ENCODE peak calls at places on chromosomes 6 and 20, in four cellular contexts. One of them, this sample, is unnamed.

GRCh38 chr20:815914-816606 is 17.5 kb upstream of the FAM110A start:
- DNase-seq in HFF-Myc: peak; percentile 29
- DNase-seq in brain microvascular endothelial cell: peak; percentile 29
- DNase-seq in endothelial cell of umbilical vein: peak; percentile 61
- DNase-seq in this sample: peak; percentile 79

GRCh38 chr6:119978274-119978889 is 628.8 kb upstream of the MAN1A1 start:
- DNase-seq in HFF-Myc: no peak
- DNase-seq in brain microvascular endothelial cell: peak; percentile 12
- DNase-seq in endothelial cell of umbilical vein: no peak
- DNase-seq in this sample: peak; percentile 22

GRCh38 chr6:132188865-132189264 is 212.4 kb downstream of the MOXD1 start:
- DNase-seq in HFF-Myc: peak; percentile 67
- DNase-seq in brain microvascular endothelial cell: peak; percentile 47
- DNase-seq in endothelial cell of umbilical vein: peak; percentile 51
- DNase-seq in this sample: no peak

GRCh38 chr6:160254467-160255312 is 3.9 kb downstream of the SLC22A2 start:
- DNase-seq in HFF-Myc: no peak
- DNase-seq in brain microvascular endothelial cell: no peak
- DNase-seq in endothelial cell of umbilical vein: no peak
- DNase-seq in this sample: no peak

GRCh38 chr20:22430154-22430745 is 154.1 kb downstream of the FOXA2 start:
- DNase-seq in HFF-Myc: no peak
- DNase-seq in brain microvascular endothelial cell: no peak
- DNase-seq in endothelial cell of umbilical vein: no peak
- DNase-seq in this sample: no peak

GRCh38 chr6:8392569-8392968 is 42.8 kb downstream of the SLC35B3 start:
- DNase-seq in HFF-Myc: no peak
- DNase-seq in brain microvascular endothelial cell: no peak
- DNase-seq in endothelial cell of umbilical vein: no peak
- DNase-seq in this sample: no peak

GRCh38 chr6:2148748-2149147 is 96.7 kb downstream of the GMDS start:
- DNase-seq in HFF-Myc: no peak
- DNase-seq in brain microvascular endothelial cell: no peak
- DNase-seq in endothelial cell of umbilical vein: no peak
- DNase-seq in this sample: no peak

GRCh38 chr6:119152187-119152586 is 73.7 kb upstream of the FAM184A start:
- DNase-seq in HFF-Myc: no peak
- DNase-seq in brain microvascular endothelial cell: no peak
- DNase-seq in endothelial cell of umbilical vein: no peak
- DNase-seq in this sample: no peak

GRCh38 chr6:16684195-16684689 is 77.0 kb downstream of the ATXN1 start:
- DNase-seq in HFF-Myc: no peak
- DNase-seq in brain microvascular endothelial cell: no peak
- DNase-seq in endothelial cell of umbilical vein: no peak
- DNase-seq in this sample: no peak

GRCh38 chr6:131780600-131780999 is 27.2 kb upstream of the ENPP1 start:
- DNase-seq in HFF-Myc: no peak
- DNase-seq in brain microvascular endothelial cell: no peak
- DNase-seq in endothelial cell of umbilical vein: no peak
- DNase-seq in this sample: no peak

GRCh38 chr6:30074331-30075093 is 1.1 kb downstream of the RNF39 start:
- DNase-seq in HFF-Myc: no peak
- DNase-seq in brain microvascular endothelial cell: no peak
- DNase-seq in endothelial cell of umbilical vein: no peak
- DNase-seq in this sample: no peak

GRCh38 chr6:1890071-1890470 is 280.4 kb downstream of the FOXC1 start:
- DNase-seq in HFF-Myc: no peak
- DNase-seq in brain microvascular endothelial cell: peak; percentile 66
- DNase-seq in endothelial cell of umbilical vein: no peak
- DNase-seq in this sample: peak; percentile 24

GRCh38 chr20:10263385-10264165 is 44.9 kb downstream of the SNAP25 start:
- DNase-seq in HFF-Myc: no peak
- DNase-seq in brain microvascular endothelial cell: no peak
- DNase-seq in endothelial cell of umbilical vein: no peak
- DNase-seq in this sample: no peak

GRCh38 chr6:106540907-106541306 is 88.4 kb downstream of the RTN4IP1 start:
- DNase-seq in HFF-Myc: no peak
- DNase-seq in brain microvascular endothelial cell: no peak
- DNase-seq in endothelial cell of umbilical vein: no peak
- DNase-seq in this sample: no peak

GRCh38 chr20:52129611-52130010 is 62.0 kb downstream of the ZFP64 start:
- DNase-seq in HFF-Myc: no peak
- DNase-seq in brain microvascular endothelial cell: peak; percentile 8
- DNase-seq in endothelial cell of umbilical vein: no peak
- DNase-seq in this sample: no peak

GRCh38 chr6:52104979-52105378 is 17.6 kb upstream of the PKHD1 start:
- DNase-seq in HFF-Myc: no peak
- DNase-seq in brain microvascular endothelial cell: no peak
- DNase-seq in endothelial cell of umbilical vein: no peak
- DNase-seq in this sample: no peak

GRCh38 chr6:81894286-81894685 is 141.8 kb upstream of the TENT5A start:
- DNase-seq in HFF-Myc: no peak
- DNase-seq in brain microvascular endothelial cell: peak; percentile 36
- DNase-seq in endothelial cell of umbilical vein: no peak
- DNase-seq in this sample: no peak

GRCh38 chr20:9300534-9300933 is 213.9 kb upstream of the LAMP5 start:
- DNase-seq in HFF-Myc: no peak
- DNase-seq in brain microvascular endothelial cell: no peak
- DNase-seq in endothelial cell of umbilical vein: no peak
- DNase-seq in this sample: no peak

GRCh38 chr6:168109171-168109570 is 30.2 kb upstream of the FRMD1 start:
- DNase-seq in HFF-Myc: no peak
- DNase-seq in brain microvascular endothelial cell: no peak
- DNase-seq in endothelial cell of umbilical vein: no peak
- DNase-seq in this sample: no peak

GRCh38 chr6:145020114-145020513 is 715.2 kb downstream of the EPM2A start:
- DNase-seq in HFF-Myc: no peak
- DNase-seq in brain microvascular endothelial cell: no peak
- DNase-seq in endothelial cell of umbilical vein: no peak
- DNase-seq in this sample: no peak

GRCh38 chr6:108661430-108661829 is 100.7 kb downstream of the FOXO3 start:
- DNase-seq in HFF-Myc: no peak
- DNase-seq in brain microvascular endothelial cell: peak; percentile 47
- DNase-seq in endothelial cell of umbilical vein: no peak
- DNase-seq in this sample: no peak

GRCh38 chr6:107647439-107647948 is 157.6 kb downstream of the SOBP start:
- DNase-seq in HFF-Myc: no peak
- DNase-seq in brain microvascular endothelial cell: no peak
- DNase-seq in endothelial cell of umbilical vein: no peak
- DNase-seq in this sample: no peak

GRCh38 chr6:2857580-2858337 is 16.1 kb upstream of the SERPINB1 start:
- DNase-seq in HFF-Myc: no peak
- DNase-seq in brain microvascular endothelial cell: peak; percentile 77
- DNase-seq in endothelial cell of umbilical vein: peak; percentile 98
- DNase-seq in this sample: peak; percentile 94

GRCh38 chr6:153503810-153504209 is 372.7 kb upstream of the RGS17 start:
- DNase-seq in HFF-Myc: no peak
- DNase-seq in brain microvascular endothelial cell: no peak
- DNase-seq in endothelial cell of umbilical vein: no peak
- DNase-seq in this sample: peak; percentile 5

GRCh38 chr6:110560239-110561015 is 84.0 kb upstream of the SLC22A16 start:
- DNase-seq in HFF-Myc: no peak
- DNase-seq in brain microvascular endothelial cell: no peak
- DNase-seq in endothelial cell of umbilical vein: no peak
- DNase-seq in this sample: no peak

GRCh38 chr6:130282234-130282995 is 59.7 kb upstream of the SAMD3 start:
- DNase-seq in HFF-Myc: peak; percentile 5
- DNase-seq in brain microvascular endothelial cell: peak; percentile 35
- DNase-seq in endothelial cell of umbilical vein: peak; percentile 19
- DNase-seq in this sample: peak; percentile 52

GRCh38 chr20:32918296-32918695 is 59.6 kb downstream of the EFCAB8 start:
- DNase-seq in HFF-Myc: no peak
- DNase-seq in brain microvascular endothelial cell: no peak
- DNase-seq in endothelial cell of umbilical vein: no peak
- DNase-seq in this sample: no peak

GRCh38 chr20:7113577-7114466 is 346.3 kb downstream of the BMP2 start:
- DNase-seq in HFF-Myc: peak; percentile 15
- DNase-seq in brain microvascular endothelial cell: peak; percentile 20
- DNase-seq in endothelial cell of umbilical vein: peak; percentile 53
- DNase-seq in this sample: peak; percentile 2

GRCh38 chr6:28658475-28659249 is 133.0 kb downstream of the GPX5 start:
- DNase-seq in HFF-Myc: no peak
- DNase-seq in brain microvascular endothelial cell: no peak
- DNase-seq in endothelial cell of umbilical vein: no peak
- DNase-seq in this sample: no peak

GRCh38 chr6:28657756-28658465 is 132.2 kb downstream of the GPX5 start:
- DNase-seq in HFF-Myc: peak; percentile 36
- DNase-seq in brain microvascular endothelial cell: peak; percentile 53
- DNase-seq in endothelial cell of umbilical vein: peak; percentile 68
- DNase-seq in this sample: peak; percentile 77

GRCh38 chr6:28657367-28657755 is 131.7 kb downstream of the GPX5 start:
- DNase-seq in HFF-Myc: no peak
- DNase-seq in brain microvascular endothelial cell: no peak
- DNase-seq in endothelial cell of umbilical vein: no peak
- DNase-seq in this sample: no peak

GRCh38 chr6:28655164-28655563 is 129.5 kb downstream of the GPX5 start:
- DNase-seq in HFF-Myc: no peak
- DNase-seq in brain microvascular endothelial cell: no peak
- DNase-seq in endothelial cell of umbilical vein: no peak
- DNase-seq in this sample: no peak

GRCh38 chr6:28656715-28657114 is 131.0 kb downstream of the GPX5 start:
- DNase-seq in HFF-Myc: no peak
- DNase-seq in brain microvascular endothelial cell: no peak
- DNase-seq in endothelial cell of umbilical vein: no peak
- DNase-seq in this sample: no peak
- TF ChIP-seq CTCF in HFF-Myc: no peak
- TF ChIP-seq CTCF in brain microvascular endothelial cell: no peak
- TF ChIP-seq CTCF in endothelial cell of umbilical vein: no peak
- TF ChIP-seq CTCF in this sample: no peak

DNA sequence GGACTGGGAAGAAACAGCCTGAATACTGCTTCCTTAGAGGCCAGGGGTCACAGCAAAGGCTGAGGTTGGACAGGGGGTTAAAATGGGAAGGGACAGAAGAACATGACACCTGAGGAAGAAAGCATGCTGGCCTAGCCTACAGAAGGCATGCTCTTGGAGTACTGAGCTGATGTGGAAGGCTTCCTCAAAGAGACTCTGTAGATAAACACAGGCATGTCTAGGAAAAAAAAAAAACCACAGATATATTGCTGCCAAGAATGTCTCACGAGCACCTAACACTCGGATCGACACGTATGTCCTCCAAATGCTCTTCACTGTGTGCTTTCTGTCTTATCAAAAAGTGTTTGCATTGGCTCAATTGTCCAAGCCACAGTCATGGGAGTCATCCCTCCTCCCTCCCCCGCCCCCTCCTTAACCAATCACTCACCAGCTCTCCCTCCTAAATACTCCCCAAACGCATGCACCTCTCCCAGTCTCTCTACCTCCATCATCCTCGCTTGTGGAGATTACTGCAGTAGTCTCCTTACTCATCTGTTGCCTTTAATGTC is 101.1 kb upstream of the LRFN2 start:
- DNase-seq in HFF-Myc: no peak
- DNase-seq in brain microvascular endothelial cell: no peak
- DNase-seq in endothelial cell of umbilical vein: no peak
- DNase-seq in this sample: no peak
- TF ChIP-seq CTCF in HFF-Myc: no peak
- TF ChIP-seq CTCF in brain microvascular endothelial cell: no peak
- TF ChIP-seq CTCF in endothelial cell of umbilical vein: no peak
- TF ChIP-seq CTCF in this sample: no peak

GRCh38 chr20:3250091-3250504 is 11.1 kb upstream of the SLC4A11 start:
- DNase-seq in HFF-Myc: no peak
- DNase-seq in brain microvascular endothelial cell: no peak
- DNase-seq in endothelial cell of umbilical vein: peak; percentile 22
- DNase-seq in this sample: no peak

GRCh38 chr20:3247638-3248037 is 8.6 kb upstream of the SLC4A11 start:
- DNase-seq in HFF-Myc: no peak
- DNase-seq in brain microvascular endothelial cell: no peak
- DNase-seq in endothelial cell of umbilical vein: no peak
- DNase-seq in this sample: no peak

GRCh38 chr20:3248993-3249347 is 10.0 kb upstream of the SLC4A11 start:
- DNase-seq in HFF-Myc: no peak
- DNase-seq in brain microvascular endothelial cell: no peak
- DNase-seq in endothelial cell of umbilical vein: no peak
- DNase-seq in this sample: no peak

GRCh38 chr20:3246682-3247081 is 7.7 kb upstream of the SLC4A11 start:
- DNase-seq in HFF-Myc: no peak
- DNase-seq in brain microvascular endothelial cell: no peak
- DNase-seq in endothelial cell of umbilical vein: no peak
- DNase-seq in this sample: no peak

DNA sequence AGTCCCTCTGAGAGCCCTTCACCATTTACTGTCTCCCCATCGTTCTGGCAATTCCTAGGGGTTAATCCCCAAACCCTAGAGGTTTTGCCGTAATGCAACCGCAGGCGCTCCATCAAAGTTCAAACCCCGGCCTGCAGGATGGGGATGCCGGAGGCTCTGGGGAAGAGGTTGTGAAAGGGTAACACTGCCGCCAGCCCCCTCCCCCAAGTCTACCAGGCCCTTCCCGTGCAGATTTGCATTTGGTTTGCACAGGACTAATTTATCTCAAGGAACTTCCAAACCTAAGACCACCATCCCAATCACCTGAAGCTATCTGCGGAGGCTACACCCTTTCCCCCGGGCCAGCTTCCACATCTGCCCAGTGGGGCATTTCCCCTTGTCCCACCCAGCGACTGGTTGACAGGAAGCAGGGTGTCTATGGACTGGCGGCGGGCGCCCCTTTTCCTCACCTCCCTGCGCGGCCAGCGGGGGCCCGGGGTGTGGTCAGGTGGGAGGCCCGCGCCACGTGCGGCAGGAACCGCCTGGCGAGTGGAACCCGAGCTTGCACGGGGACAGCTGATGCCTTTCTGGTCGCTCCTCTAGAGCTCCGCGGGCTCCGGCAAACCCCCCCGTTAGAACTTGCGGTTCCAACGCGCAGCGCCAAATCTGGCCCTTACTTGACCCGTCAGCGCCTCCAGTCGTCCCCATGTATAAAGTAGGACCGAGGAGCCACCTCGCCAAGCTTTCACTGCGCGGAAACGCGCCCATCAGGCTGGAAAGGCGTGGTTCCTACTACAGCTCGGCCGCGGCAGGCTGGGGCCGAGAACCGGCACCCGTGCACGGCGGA is 9.4 kb upstream of the SLC4A11 start:
- DNase-seq in HFF-Myc: no peak
- DNase-seq in brain microvascular endothelial cell: no peak
- DNase-seq in endothelial cell of umbilical vein: peak; percentile 38
- DNase-seq in this sample: peak; percentile 46
- TF ChIP-seq CTCF in HFF-Myc: no peak
- TF ChIP-seq CTCF in brain microvascular endothelial cell: no peak
- TF ChIP-seq CTCF in endothelial cell of umbilical vein: no peak
- TF ChIP-seq CTCF in this sample: no peak

GRCh38 chr6:104623052-104623690 is 236.5 kb downstream of the HACE1 start:
- DNase-seq in HFF-Myc: no peak
- DNase-seq in brain microvascular endothelial cell: no peak
- DNase-seq in endothelial cell of umbilical vein: no peak
- DNase-seq in this sample: peak; percentile 24
- TF ChIP-seq CTCF in HFF-Myc: no peak
- TF ChIP-seq CTCF in brain microvascular endothelial cell: peak; percentile 35
- TF ChIP-seq CTCF in endothelial cell of umbilical vein: no peak
- TF ChIP-seq CTCF in this sample: no peak

This sample was measured in activated CD8-positive, alpha-beta T cell treated with anti-CD3 and anti-CD28 coated beads for 36 hours.